ENCODE peak calls at places on chromosomes 6 and 20, in four cellular contexts. X, A, F and L are unnamed samples.

GRCh38 chr20:47243906-47244305 is 112.6 kb downstream of the ZMYND8 start:
- DNase-seq in X (no peak), A (no peak), F (no peak), L (no peak)

GRCh38 chr6:159691963-159692287 is 1.1 kb downstream of the SOD2 start:
- DNase-seq in X (no peak), A (peak), F (no peak), L (no peak)

GRCh38 chr6:122683996-122684651 is 73.9 kb downstream of the PKIB start:
- DNase-seq in X (no peak), A (no peak), F (peak), L (no peak)

GRCh38 chr6:169324661-169325459 is 71.2 kb upstream of the THBS2 start:
- DNase-seq in X (no peak), A (no peak), F (no peak), L (no peak)

GRCh38 chr6:148867851-148868250 is 121.0 kb downstream of the UST start:
- DNase-seq in X (no peak), A (no peak), F (no peak), L (no peak)

GRCh38 chr20:17029698-17030097 is 197.1 kb upstream of the PCSK2 start:
- DNase-seq in X (no peak), A (no peak), F (no peak), L (no peak)

GRCh38 chr20:56091635-56092180 is 86.4 kb upstream of the CBLN4 start:
- DNase-seq in X (no peak), A (no peak), F (no peak), L (no peak)

GRCh38 chr6:71289039-71289801 is 609 bp downstream of the OGFRL1 start:
- DNase-seq in X (no peak), A (no peak), F (peak), L (peak)

GRCh38 chr20:9081423-9081966 is 12.6 kb downstream of the PLCB4 start:
- DNase-seq in X (no peak), A (no peak), F (no peak), L (no peak)

GRCh38 chr6:147000545-147001488 is 203.4 kb upstream of the STXBP5 start:
- DNase-seq in X (no peak), A (no peak), F (no peak), L (no peak)

DNA sequence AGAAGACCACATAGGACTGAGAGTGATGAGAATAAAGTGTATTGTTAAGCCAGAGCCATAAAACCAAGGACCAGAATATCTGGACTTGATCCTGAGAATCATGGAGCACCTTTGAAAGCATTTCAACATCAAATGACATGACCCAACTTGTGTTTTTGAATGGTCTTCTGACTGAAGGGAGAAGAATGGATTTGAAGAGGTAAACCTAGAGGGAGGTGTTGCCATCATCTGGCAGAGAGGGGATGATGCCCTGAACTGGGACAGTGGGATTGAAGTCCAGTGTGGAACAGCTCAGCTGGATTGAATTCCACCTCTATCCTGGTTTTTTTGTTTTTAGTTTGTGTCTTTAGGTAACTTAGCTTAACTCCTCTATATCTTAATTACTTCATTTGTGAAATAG is 570.0 kb downstream of the TBC1D32 start:
- DNase-seq in X (no peak), A (no peak), F (no peak), L (no peak)
- TF ChIP-seq CTCF in X (no peak), A (no peak), F (no peak), L (no peak)

DNA sequence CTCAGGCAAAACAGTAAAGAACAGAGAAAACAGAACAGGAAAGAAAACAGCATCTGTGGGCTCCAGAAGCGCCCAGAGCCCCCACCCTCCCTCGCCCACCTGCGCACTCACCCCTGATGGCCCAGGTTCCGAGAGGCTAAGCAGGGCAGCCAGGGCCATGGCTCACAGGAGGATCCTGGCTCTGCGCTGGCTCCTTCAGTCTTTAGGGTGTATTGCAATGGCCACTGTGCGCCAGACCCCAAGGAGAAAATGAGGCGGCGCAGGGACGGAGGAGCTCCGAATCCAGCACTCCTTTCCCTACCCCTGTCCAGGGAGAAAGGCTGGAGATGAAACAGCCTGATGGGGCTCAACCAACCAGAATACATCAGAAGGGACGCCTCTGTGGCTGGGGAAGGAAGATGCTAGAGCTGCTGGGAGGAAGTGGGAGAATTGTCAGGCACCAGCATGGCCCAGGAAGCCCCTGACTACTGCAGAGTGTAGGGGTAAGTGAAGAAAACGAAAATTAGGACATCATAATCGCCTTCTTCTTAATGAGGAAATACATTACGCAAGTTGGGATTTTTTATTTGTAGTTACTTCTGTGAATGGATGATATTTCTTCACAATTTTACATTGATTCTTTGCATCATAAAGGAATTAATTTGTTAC is 49.0 kb downstream of the COL11A2 start:
- DNase-seq in X (no peak), A (no peak), F (no peak), L (no peak)
- TF ChIP-seq CTCF in X (no peak), A (no peak), F (no peak), L (no peak)

DNA sequence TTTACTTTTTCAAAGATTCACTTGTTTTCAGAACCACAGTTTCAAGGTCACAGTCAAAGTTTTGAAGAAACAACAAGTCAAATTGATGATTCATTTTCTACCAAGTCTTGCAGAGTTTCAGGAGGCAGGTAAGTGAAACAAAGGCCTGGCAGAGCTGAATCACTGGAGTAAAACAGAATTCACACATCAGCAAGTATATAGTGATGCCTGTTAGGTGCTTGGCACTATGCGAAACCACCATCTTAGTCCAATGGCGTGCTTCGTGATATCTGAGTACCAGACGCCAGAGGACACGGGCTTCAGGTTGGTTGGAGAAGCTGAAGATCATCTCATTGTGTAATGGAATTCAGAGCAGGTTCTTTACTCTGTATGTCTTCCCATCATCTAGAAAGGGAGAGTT is 75.9 kb downstream of the RTN4IP1 start:
- DNase-seq in X (no peak), A (no peak), F (no peak), L (no peak)
- TF ChIP-seq CTCF in X (no peak), A (no peak), F (no peak), L (no peak)

DNA sequence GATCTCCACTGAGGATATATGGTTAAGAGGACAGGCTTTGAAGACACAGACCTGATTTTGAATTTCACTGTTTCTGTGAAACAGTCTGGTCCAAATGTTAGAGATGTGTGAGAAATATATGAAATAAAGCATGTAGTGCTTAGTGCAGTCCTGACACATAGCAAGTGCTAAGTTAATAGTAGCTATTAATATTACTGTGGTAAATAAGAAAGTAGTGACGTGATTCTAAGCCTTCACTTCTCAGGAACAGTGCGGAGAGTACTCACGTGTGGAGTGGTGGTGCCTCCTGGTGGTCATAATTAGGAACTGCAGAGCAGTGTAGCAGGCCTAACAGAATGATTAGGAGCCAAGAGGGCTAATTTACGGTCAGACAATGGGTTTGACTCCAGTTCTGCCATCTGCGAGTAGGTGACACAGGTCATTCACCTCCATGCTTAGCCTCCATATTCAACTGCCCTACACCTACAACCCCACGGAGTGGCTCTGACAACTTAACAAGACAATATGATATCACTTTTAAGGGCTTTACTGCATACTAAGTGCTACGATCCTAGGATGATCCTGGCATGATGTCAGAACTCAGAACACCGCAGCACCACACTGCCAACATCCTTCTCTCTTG is 106.2 kb downstream of the JPH2 start:
- DNase-seq in X (peak), A (peak), F (peak), L (peak)
- TF ChIP-seq CTCF in X (peak), A (peak), F (peak), L (peak)

DNA sequence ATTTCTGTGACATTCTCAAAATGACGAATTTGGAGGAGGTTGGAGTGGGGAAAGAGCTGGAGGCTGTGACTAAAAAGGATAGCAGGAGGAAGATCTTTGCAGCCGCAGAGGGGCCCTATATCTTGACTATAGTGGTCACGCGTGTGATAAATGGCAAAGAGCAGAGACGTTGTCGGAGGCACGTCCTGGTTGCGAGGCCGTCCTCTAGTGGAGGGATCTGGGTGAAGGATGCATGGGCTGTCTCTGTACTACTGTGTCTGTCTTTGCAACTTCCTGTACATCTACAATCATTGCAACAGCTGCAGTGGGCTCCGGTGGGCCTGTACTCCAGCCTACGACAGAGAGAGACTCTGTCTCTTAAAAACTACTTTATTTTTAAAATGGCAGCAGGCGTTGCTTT is 76.6 kb downstream of the YTHDF1 start:
- DNase-seq in X (no peak), A (no peak), F (no peak), L (no peak)
- TF ChIP-seq CTCF in X (no peak), A (no peak), F (no peak), L (no peak)